ENCODE peak calls at places on chromosomes 7 and 10, in four cellular contexts. R, A, I and B are unnamed samples.

GRCh38 chr10:24406809-24407483 is 198.0 kb downstream of the KIAA1217 start:
- DNase-seq in I (no peak), A (no peak), R (no peak), B (no peak)

GRCh38 chr10:113709221-113709838 is 29.6 kb downstream of the CASP7 start:
- DNase-seq in A (no peak), R (no peak), I (no peak), B (no peak)

GRCh38 chr10:71525102-71525501 is 128.4 kb downstream of the CDH23 start:
- DNase-seq in R (no peak), I (no peak), A (no peak), B (no peak)

GRCh38 chr10:5089869-5090268 is 4.3 kb upstream of the AKR1C3 start:
- DNase-seq in I (no peak), A (peak; percentile 43), R (no peak), B (no peak)

GRCh38 chr10:36886303-36886891 is 239.0 kb upstream of the ANKRD30A start:
- DNase-seq in I (no peak), A (no peak), R (no peak), B (no peak)

GRCh38 chr10:127048630-127049029 is 143.4 kb downstream of the DOCK1 start:
- DNase-seq in A (no peak), R (no peak), I (no peak), B (no peak)

GRCh38 chr10:89531359-89531758 is 4.0 kb downstream of the SLC16A12 start:
- DNase-seq in I (no peak), R (no peak), A (no peak), B (no peak)

GRCh38 chr7:149329787-149330334 is 67.9 kb downstream of the ZNF783 start:
- DNase-seq in A (no peak), I (no peak), R (no peak), B (no peak)

GRCh38 chr10:128324058-128324457 is 197.8 kb upstream of the MKI67 start:
- DNase-seq in R (peak; percentile 75), I (peak; percentile 30), A (peak; percentile 18), B (no peak)

GRCh38 chr10:985361-985760 is 2.9 kb upstream of the GTPBP4 start:
- DNase-seq in A (no peak), I (no peak), R (no peak), B (no peak)

GRCh38 chr10:122911889-122912484 is 1.6 kb downstream of the FAM24A start:
- DNase-seq in I (peak; percentile 55), A (peak; percentile 29), R (peak; percentile 89), B (no peak)

GRCh38 chr10:66719483-66719882 is 206.4 kb upstream of the LRRTM3 start:
- DNase-seq in I (no peak), A (no peak), R (no peak), B (no peak)

GRCh38 chr7:92621641-92622429 is 31.6 kb upstream of the FAM133B start:
- DNase-seq in R (no peak), A (no peak), I (no peak), B (no peak)

GRCh38 chr10:72334196-72334831 is 20.4 kb downstream of the DNAJB12 start:
- DNase-seq in A (no peak), I (no peak), R (no peak), B (peak; percentile 77)

GRCh38 chr7:82605247-82605864 is 161.8 kb upstream of the CACNA2D1 start:
- DNase-seq in R (no peak), A (peak; percentile 6), I (peak; percentile 43), B (peak; percentile 65)

GRCh38 chr10:127155221-127155620 is 41.2 kb downstream of the INSYN2A start:
- DNase-seq in A (no peak), I (no peak), R (no peak), B (no peak)

GRCh38 chr10:77637986-77638765 is 568 bp upstream of the KCNMA1 start:
- DNase-seq in A (no peak), I (no peak), R (peak; percentile 67), B (peak; percentile 86)

GRCh38 chr10:77636967-77637473 is 588 bp downstream of the KCNMA1 start:
- DNase-seq in A (no peak), R (peak; percentile 45), I (no peak), B (peak; percentile 76)

GRCh38 chr10:77636286-77636966 is 1.2 kb downstream of the KCNMA1 start:
- DNase-seq in R (peak; percentile 46), A (no peak), I (no peak), B (no peak)

GRCh38 chr10:77638766-77639101 is 1.1 kb upstream of the KCNMA1 start:
- DNase-seq in I (no peak), A (no peak), R (no peak), B (no peak)

GRCh38 chr10:77637474-77637985 is at the start of gene KCNMA1:
- DNase-seq in A (no peak), I (no peak), R (peak; percentile 41), B (peak; percentile 86)
- TF ChIP-seq MAX in A (no peak), I (no peak), R (no peak), B (no peak)

DNA sequence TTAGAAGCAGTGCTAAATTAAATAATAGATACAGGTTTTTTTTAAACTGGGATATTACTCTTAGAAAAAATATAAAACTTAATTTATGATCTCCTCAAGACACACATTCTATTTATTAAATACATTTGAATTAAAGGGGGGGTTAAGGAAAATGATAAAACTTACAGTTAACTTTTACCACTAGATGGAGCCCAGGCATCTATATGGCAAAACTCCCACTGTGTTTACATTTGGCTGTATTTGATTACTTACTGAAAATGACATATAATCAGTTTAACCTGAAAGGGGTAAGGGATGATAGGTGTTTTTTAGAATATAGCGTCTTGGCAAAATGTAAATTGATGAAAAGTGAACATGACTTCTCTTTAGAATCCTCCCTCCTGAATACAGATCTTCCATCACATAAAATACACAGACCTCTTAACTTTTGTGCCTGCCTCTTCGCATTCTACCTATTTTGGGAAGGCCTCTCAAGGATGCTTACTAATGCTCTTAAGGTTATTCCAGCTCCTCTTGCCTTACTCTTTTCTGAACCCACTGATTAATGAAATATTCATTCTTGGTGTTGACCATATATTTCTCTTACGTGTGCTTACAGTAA is 235.7 kb downstream of the AGMO start:
- DNase-seq in A (peak; percentile 3), I (no peak), R (no peak), B (peak; percentile 32)
- TF ChIP-seq FOXJ3 in A (no peak), I (no peak), R (no peak), B (no peak)

GRCh38 chr10:30752481-30752881 is 122.9 kb upstream of the LYZL2 start:
- DNase-seq in A (no peak), I (peak; percentile 37), R (no peak), B (peak; percentile 63)

GRCh38 chr10:30748152-30748845 is 118.7 kb upstream of the LYZL2 start:
- DNase-seq in I (no peak), R (no peak), A (no peak), B (peak; percentile 52)

GRCh38 chr10:30749368-30749767 is 119.8 kb upstream of the LYZL2 start:
- DNase-seq in I (no peak), A (no peak), R (no peak), B (no peak)

GRCh38 chr10:30751678-30752331 is 122.3 kb upstream of the LYZL2 start:
- DNase-seq in I (peak; percentile 24), A (no peak), R (peak; percentile 80), B (peak; percentile 67)

DNA sequence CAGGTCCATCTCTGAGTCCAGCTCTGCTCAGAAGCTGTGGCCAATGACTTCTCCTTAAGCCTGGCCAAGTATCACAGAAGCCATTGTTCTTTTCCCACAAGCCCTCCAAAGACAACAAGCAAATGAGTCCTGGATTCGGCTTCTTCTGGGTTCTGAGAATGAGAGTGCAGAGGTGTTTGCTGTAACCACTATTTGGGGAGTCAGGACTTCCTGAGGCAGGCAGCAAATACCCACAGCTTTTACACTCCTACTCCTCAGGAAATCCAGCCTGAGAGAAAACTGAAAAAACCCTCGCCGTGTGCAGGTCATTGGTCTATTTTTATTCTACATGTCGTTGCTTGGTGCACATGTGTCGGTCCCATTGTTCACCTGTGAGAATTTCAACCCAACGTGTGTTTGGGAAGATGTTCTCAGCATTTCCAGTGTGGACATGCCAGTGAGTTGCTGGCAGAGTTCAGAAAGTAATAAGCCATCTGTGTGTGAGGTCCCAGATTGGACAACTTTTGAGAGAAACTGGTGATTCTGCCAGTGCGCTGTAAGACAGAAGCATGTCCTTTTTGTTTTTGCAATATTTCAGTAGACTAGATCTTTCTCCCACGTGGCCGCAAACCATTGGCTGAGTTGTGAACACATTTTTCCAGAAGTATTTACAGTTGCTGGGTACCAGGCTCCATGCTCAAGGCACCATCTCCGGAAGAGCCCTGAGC is 121.6 kb upstream of the LYZL2 start:
- DNase-seq in R (no peak), I (no peak), A (no peak), B (no peak)
- TF ChIP-seq MAX in R (no peak), I (no peak), A (no peak), B (no peak)

GRCh38 chr10:69331161-69331560 is 52.9 kb downstream of the HK1 start:
- DNase-seq in R (no peak), I (no peak), A (no peak), B (no peak)

GRCh38 chr10:69327463-69328345 is 49.4 kb downstream of the HK1 start:
- DNase-seq in A (no peak), I (no peak), R (no peak), B (no peak)

GRCh38 chr10:69329721-69330178 is 51.5 kb downstream of the HK1 start:
- DNase-seq in A (no peak), I (no peak), R (peak; percentile 57), B (no peak)

GRCh38 chr10:69326692-69327091 is 48.4 kb downstream of the HK1 start:
- DNase-seq in R (no peak), A (no peak), I (no peak), B (no peak)

DNA sequence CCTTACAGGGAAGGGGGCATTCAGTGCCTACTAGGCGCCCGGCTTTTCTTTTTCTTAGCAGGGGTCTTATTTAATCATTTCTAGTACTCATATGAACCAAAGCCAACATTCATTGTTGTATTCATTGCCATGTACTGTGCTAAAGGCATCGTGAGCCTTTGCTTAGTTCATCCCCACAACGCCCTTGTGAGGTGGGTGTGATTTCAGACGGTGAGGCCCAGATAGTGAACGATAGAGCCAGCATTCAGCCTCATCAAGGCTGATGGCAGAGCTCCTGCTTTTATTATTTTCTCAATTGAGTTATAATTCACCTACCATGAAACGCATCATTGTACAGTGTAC is 50.0 kb downstream of the HK1 start:
- DNase-seq in I (no peak), A (no peak), R (no peak), B (no peak)
- TF ChIP-seq FOXJ3 in I (no peak), A (no peak), R (no peak), B (no peak)